ENCODE peak calls at places on chromosomes 12 and 14, in four cellular contexts. R is body of pancreas, Y is IMR-90, P is thoracic aorta. M is an unnamed sample.

GRCh38 chr12:105581420-105581819 is 250.9 kb downstream of the C12orf75 start:
- DNase-seq in R (no peak), P (no peak), Y (no peak), M (no peak)

GRCh38 chr14:22221508-22221907 is 367.5 kb downstream of the DAD1 start:
- DNase-seq in Y (peak), R (no peak), P (no peak), M (no peak)

GRCh38 chr12:113185180-113186032 is at the start of the genes DDX54 and RITA1:
- DNase-seq in R (peak), Y (peak), P (no peak), M (peak)

GRCh38 chr12:8648598-8649205 is 13.9 kb downstream of the MFAP5 start:
- DNase-seq in Y (no peak), R (no peak), P (no peak), M (no peak)

GRCh38 chr14:93954900-93955891 is 21.2 kb downstream of the ASB2 start:
- DNase-seq in P (no peak), R (no peak), Y (no peak), M (no peak)

GRCh38 chr12:5096241-5096880 is 52.7 kb downstream of the KCNA5 start:
- DNase-seq in R (no peak), P (no peak), Y (peak), M (no peak)

GRCh38 chr12:71538807-71539206 is 99.2 kb downstream of the LGR5 start:
- DNase-seq in R (no peak), Y (no peak), P (no peak), M (no peak)

GRCh38 chr12:60666895-60667294 is 1071.1 kb downstream of the SLC16A7 start:
- DNase-seq in P (no peak), Y (no peak), R (no peak), M (no peak)

GRCh38 chr12:131142891-131143637 is 189.4 kb downstream of the ADGRD1 start:
- DNase-seq in P (no peak), Y (no peak), R (no peak), M (no peak)

GRCh38 chr14:54908230-54908629 is 5.6 kb upstream of the GCH1 start:
- DNase-seq in R (no peak), Y (no peak), P (no peak), M (no peak)
- TF ChIP-seq CTCF in R (no peak), Y (no peak), P (no peak), M (no peak)

GRCh38 chr12:52533686-52534470 is 13.7 kb upstream of the KRT5 start:
- DNase-seq in P (no peak), Y (no peak), R (no peak), M (no peak)
- TF ChIP-seq CTCF in P (no peak), Y (no peak), R (no peak), M (no peak)

GRCh38 chr12:47033081-47033480 is 46.3 kb upstream of the PCED1B start:
- DNase-seq in R (peak), P (peak), Y (no peak), M (no peak)

GRCh38 chr12:47029903-47030302 is 49.5 kb upstream of the PCED1B start:
- DNase-seq in Y (no peak), R (no peak), P (no peak), M (no peak)

GRCh38 chr12:47033797-47034555 is 45.4 kb upstream of the PCED1B start:
- DNase-seq in P (no peak), Y (no peak), R (no peak), M (no peak)

GRCh38 chr12:47034661-47035060 is 44.8 kb upstream of the PCED1B start:
- DNase-seq in Y (peak), R (no peak), P (no peak), M (no peak)

GRCh38 chr12:47032644-47033043 is 46.8 kb upstream of the PCED1B start:
- DNase-seq in Y (peak), R (no peak), P (no peak), M (no peak)
- TF ChIP-seq CTCF in Y (peak), R (peak), P (peak), M (no peak)

DNA sequence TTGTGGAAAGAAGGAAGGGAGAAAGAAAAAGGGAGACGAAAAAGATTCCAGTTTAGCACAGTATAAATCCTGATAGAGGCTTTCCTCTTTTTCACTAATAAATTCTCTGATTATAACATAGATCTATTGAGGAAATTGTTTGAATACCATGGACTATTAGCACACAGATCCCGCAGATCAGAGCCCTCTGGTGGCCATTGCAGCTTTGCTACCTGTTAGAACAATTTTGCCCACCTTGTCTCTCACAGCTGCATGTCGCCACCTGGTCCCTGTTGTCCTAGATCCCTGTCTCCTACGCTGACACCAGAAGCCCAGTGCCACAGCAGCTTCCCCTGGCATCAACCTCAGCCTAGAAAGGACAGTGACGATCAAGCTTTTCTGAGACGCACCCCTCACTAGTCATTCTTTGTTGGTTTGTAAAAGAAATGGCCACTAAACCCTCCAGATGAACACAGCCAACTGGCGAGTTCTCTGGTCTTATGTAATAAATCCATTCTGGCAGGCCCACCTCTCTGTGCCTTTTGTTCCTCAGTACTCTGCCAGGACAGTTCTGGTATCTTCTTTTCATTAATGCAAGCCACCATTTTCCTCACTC is 9.9 kb downstream of the GPHB5 start:
- DNase-seq in P (no peak), Y (peak), R (peak), M (no peak)
- TF ChIP-seq CTCF in P (no peak), Y (peak), R (peak), M (no peak)

DNA sequence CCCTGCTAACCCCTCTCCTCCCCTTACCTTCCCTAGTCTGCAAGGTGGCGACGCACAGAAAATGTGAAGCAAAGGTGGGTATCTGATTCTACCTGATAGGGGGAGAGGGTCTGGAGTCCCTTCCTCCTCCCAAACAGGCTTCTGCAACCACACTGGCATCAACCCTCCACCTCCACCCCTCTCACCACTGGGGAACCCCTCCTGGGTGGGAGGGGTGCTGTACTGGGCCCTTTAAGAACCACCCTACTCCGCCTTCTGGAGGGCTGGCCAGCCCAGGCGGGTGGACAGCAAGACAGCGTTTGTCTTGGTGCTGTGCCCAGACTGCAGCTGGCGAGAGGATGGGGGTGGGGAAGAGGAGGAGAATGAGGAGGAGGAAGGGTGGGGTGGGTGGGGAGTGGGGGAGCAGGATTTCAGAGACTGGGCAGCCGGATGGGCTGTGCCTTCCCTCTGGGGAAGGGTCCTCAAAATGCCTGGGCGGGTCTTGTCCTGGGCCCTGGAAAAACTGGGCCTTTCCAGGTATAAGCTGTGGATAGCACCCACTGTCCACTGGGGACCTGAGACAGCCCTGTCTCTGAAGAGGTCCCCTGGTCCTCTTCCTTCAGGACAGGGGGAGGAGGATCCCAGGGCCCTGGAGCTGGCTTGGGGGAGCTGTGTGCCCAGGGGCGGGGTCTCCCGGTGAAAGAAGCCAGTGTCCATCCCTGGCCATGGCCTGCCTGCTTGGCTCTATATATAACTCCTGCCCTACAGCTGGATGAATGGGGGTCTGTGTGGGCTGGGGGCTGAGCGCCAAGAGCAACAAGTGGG is 2.8 kb downstream of the TNS2 start:
- DNase-seq in P (peak), Y (peak), R (peak), M (no peak)
- TF ChIP-seq CTCF in P (no peak), Y (no peak), R (no peak), M (no peak)

DNA sequence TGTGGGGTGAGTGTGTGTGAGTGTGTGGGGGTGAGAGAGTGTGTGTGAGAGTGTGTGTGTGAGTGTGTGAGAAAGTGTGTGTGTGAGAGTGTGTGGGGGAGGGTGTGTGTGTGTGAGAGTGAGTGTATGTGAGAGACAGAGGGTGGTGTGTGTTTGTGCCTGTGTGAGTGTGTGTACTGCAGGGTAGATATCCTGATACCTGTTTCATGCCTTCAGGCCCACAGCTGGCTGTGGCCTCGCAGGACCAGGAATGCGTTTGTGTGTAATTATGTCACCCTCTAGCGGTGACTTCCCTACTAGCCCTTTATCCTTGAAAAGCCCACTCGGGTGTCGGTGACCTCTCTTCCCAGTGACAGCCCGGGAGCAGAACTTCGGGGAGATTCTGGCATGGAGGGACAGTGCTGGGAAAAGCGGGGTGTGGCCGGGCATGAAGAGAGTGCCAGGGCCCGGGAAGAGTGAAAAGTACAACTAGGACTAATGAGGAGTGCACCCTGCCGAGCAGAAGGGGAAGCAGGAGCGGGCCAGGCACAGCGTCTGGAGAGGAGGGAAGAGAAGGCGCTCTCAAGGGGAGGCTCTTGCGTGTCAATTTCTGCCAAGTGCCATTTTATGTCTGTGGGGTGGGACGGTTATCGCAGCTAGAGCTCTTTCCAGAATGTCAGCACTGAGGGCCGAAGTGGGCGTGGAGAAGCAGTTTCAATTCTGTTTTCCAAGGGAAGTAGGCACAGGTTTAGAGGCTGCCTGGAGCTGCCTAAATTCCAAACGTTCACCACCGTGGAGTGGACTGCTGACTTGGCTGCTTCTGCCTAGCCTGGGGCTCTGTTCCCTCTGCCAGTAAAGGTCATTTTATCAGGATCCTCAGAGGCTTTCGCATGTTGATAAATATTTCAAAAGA is 11.0 kb upstream of the FBXL14 start:
- DNase-seq in Y (peak), R (peak), P (no peak), M (no peak)
- TF ChIP-seq CTCF in Y (peak), R (peak), P (peak), M (peak)

GRCh38 chr14:68364823-68365222 is 428.0 kb downstream of the ZFP36L1 start:
- DNase-seq in R (no peak), Y (no peak), P (no peak), M (no peak)

GRCh38 chr14:68365228-68365627 is 427.6 kb downstream of the ZFP36L1 start:
- DNase-seq in R (no peak), P (no peak), Y (peak), M (no peak)

GRCh38 chr14:68362841-68363240 is 430.0 kb downstream of the ZFP36L1 start:
- DNase-seq in P (no peak), Y (no peak), R (no peak), M (no peak)

GRCh38 chr14:68363401-68363800 is 429.5 kb downstream of the ZFP36L1 start:
- DNase-seq in R (no peak), Y (no peak), P (no peak), M (no peak)

GRCh38 chr14:68363841-68364711 is 428.8 kb downstream of the ZFP36L1 start:
- DNase-seq in Y (peak), P (no peak), R (no peak), M (no peak)
- TF ChIP-seq CTCF in Y (no peak), P (no peak), R (no peak), M (no peak)

DNA sequence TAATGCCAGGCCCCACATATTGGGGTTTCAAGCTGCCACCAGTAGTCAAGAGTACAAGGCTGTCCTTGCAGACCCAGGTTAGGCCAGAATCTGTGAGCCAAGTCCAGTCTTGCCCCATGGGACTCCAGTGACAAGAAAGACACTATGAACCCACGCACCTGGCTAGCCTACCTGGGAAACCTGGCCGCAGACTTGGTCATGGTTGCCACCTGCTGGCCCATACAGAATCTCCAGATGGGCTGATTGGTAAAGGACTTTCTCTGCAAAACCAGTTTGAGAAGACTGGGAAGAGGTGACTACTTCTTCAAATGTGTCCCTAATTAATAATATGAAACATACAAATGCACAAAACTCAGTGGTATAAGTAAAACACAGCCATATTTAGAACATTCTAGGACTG is 398.4 kb upstream of the FLRT2 start:
- DNase-seq in Y (no peak), R (peak), P (no peak), M (no peak)
- TF ChIP-seq CTCF in Y (no peak), R (peak), P (no peak), M (no peak)

GRCh38 chr12:54581412-54581811 is 7.0 kb downstream of the PPP1R1A start:
- DNase-seq in R (no peak), Y (no peak), P (no peak), M (no peak)

GRCh38 chr12:54585243-54585642 is 3.2 kb downstream of the PPP1R1A start:
- DNase-seq in R (no peak), P (no peak), Y (no peak), M (no peak)

GRCh38 chr12:54586620-54587019 is 1.8 kb downstream of the PPP1R1A start:
- DNase-seq in P (no peak), Y (no peak), R (no peak), M (no peak)

GRCh38 chr12:54584128-54584527 is 4.3 kb downstream of the PPP1R1A start:
- DNase-seq in P (no peak), R (no peak), Y (no peak), M (no peak)

DNA sequence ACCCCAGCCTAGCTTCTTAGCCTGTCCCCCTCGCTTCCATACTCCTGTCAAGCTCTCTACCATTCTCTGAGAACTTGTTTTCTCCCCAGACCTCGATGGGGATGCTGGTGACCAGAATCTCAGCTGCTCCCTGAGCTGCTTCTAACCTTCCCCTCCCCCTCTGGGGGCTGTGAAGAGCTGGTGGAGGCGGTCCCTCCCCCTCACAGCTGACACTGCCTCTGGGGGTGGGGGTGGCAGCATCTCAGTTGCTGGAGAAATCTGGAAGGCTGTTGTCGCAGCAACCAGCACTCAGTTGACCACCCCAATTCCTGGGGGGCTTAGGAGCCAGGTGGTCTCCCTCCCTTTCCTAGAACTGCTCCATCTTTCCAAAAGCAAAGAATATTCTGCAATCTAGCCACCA is 4.7 kb downstream of the PPP1R1A start:
- DNase-seq in P (no peak), R (no peak), Y (no peak), M (no peak)
- TF ChIP-seq CTCF in P (no peak), R (no peak), Y (no peak), M (no peak)

GRCh38 chr14:103880986-103881926 is 33.9 kb upstream of the PPP1R13B start:
- DNase-seq in R (peak), Y (no peak), P (no peak), M (no peak)
- TF ChIP-seq CTCF in R (no peak), Y (no peak), P (no peak), M (no peak)